ENCODE peak calls at places on chromosomes 11 and 22, in four cellular contexts. Q is thyroid gland, S is Panc1, G is heart left ventricle. H is an unnamed sample.

GRCh38 chr22:31734512-31734911 is 15.4 kb downstream of the PRR14L start:
- DNase-seq in G (no peak), S (no peak), Q (no peak), H (no peak)

GRCh38 chr11:8059571-8060011 is 21.4 kb upstream of the TUB start:
- DNase-seq in G (no peak), S (no peak), Q (peak; percentile 81), H (peak; percentile 75)

GRCh38 chr11:26187639-26188038 is 144.3 kb upstream of the ANO3 start:
- DNase-seq in S (no peak), G (no peak), Q (no peak), H (no peak)

GRCh38 chr22:28171135-28171534 is 252.1 kb upstream of the PITPNB start:
- DNase-seq in S (no peak), G (no peak), Q (peak; percentile 30), H (no peak)

GRCh38 chr11:28842716-28843115 is 734.5 kb downstream of the METTL15 start:
- DNase-seq in G (no peak), S (no peak), Q (no peak), H (no peak)

GRCh38 chr11:132772712-132773545 is 759.4 kb downstream of the OPCML start:
- DNase-seq in G (no peak), S (no peak), Q (no peak), H (no peak)

GRCh38 chr11:72793081-72793451 is 781 bp downstream of the STARD10 start:
- DNase-seq in S (no peak), Q (no peak), G (no peak), H (no peak)

GRCh38 chr11:17770048-17770652 is 35.6 kb downstream of the KCNC1 start:
- DNase-seq in Q (no peak), G (no peak), S (no peak), H (no peak)

GRCh38 chr11:6200975-6201374 is 2.0 kb downstream of the OR52W1 start:
- DNase-seq in Q (no peak), G (peak; percentile 63), S (no peak), H (no peak)

GRCh38 chr11:94132823-94133408 is 4.3 kb downstream of the PANX1 start:
- DNase-seq in G (no peak), Q (no peak), S (no peak), H (no peak)
- H3K27ac ChIP-seq in G (no peak overlapping the region), Q (no peak overlapping the region), S (no peak overlapping the region), H (peak overlapping the region; percentile 92)

GRCh38 chr11:133952199-133953190 is 4.3 kb downstream of the IGSF9B start:
- DNase-seq in Q (no peak), G (no peak), S (no peak), H (no peak)

GRCh38 chr11:133953999-133954398 is 2.8 kb downstream of the IGSF9B start:
- DNase-seq in Q (no peak), S (no peak), G (no peak), H (no peak)

GRCh38 chr11:133951484-133952198 is 5.1 kb downstream of the IGSF9B start:
- DNase-seq in G (peak; percentile 51), Q (peak; percentile 75), S (no peak), H (peak; percentile 90)

GRCh38 chr11:133955091-133955846 is 1.5 kb downstream of the IGSF9B start:
- DNase-seq in G (peak; percentile 90), S (no peak), Q (peak; percentile 64), H (peak; percentile 91)

GRCh38 chr11:133953571-133953970 is 3.2 kb downstream of the IGSF9B start:
- DNase-seq in G (no peak), Q (no peak), S (no peak), H (no peak)
- TF ChIP-seq CTCF in G (no peak), Q (no peak), S (no peak), H (no peak)

GRCh38 chr11:501683-502287 is 5.3 kb downstream of the RNH1 start:
- DNase-seq in S (no peak), G (no peak), Q (no peak), H (peak; percentile 71)

GRCh38 chr11:501001-501682 is 5.9 kb downstream of the RNH1 start:
- DNase-seq in Q (no peak), S (no peak), G (peak; percentile 79), H (peak; percentile 70)

GRCh38 chr11:504053-504993 is 2.7 kb downstream of the RNH1 start:
- DNase-seq in G (no peak), Q (peak; percentile 63), S (no peak), H (peak; percentile 78)

GRCh38 chr11:503179-503981 is 3.7 kb downstream of the RNH1 start:
- DNase-seq in Q (no peak), S (no peak), G (peak; percentile 66), H (peak; percentile 86)

DNA sequence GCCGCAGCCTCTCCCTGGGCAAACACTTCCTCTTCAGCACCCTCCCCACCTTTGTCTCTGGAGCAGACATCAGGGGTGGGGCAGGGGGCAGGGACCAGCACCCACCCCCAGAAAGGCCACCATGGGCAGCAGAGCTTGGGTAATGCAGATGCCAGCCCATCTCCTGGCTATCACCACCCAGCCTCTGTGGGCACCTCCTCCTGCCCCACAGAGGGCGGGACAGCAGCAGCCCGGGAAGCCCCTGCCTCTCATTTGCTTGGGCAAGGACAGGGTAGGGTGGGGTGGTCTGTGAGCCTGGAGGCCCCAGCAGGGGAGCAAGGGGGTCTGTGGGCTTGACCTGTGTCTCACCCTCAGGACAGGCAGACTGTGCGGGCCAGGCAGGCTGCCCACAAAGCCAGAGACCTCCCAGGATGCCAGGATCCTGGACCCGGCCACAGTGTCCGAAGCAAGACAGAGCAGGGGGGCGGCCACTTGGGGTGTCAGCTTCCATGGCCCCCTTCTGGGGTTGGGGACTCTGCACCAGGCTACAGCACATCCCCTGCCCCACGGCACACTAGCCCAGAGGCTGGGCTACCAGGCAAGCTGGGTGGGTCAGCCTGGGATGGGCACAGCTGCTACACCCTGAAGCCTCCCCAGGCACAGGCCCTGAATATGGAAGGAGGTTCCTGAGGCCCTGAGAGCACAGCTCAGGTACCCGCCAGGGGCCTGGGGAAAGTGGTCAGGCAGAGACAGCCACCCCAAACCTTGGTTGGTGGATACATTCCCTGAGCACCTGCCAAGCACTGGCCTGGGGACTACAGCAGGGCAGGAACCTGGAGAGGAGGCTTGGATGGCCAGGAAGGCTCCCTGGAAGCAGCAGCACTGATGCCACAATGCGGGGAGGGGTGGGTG is 4.5 kb downstream of the RNH1 start:
- DNase-seq in G (no peak), Q (no peak), S (no peak), H (peak; percentile 78)
- H3K27ac ChIP-seq in G (peak overlapping the region; percentile 81), Q (no peak overlapping the region), S (peak overlapping the region; percentile 48), H (no peak overlapping the region)

DNA sequence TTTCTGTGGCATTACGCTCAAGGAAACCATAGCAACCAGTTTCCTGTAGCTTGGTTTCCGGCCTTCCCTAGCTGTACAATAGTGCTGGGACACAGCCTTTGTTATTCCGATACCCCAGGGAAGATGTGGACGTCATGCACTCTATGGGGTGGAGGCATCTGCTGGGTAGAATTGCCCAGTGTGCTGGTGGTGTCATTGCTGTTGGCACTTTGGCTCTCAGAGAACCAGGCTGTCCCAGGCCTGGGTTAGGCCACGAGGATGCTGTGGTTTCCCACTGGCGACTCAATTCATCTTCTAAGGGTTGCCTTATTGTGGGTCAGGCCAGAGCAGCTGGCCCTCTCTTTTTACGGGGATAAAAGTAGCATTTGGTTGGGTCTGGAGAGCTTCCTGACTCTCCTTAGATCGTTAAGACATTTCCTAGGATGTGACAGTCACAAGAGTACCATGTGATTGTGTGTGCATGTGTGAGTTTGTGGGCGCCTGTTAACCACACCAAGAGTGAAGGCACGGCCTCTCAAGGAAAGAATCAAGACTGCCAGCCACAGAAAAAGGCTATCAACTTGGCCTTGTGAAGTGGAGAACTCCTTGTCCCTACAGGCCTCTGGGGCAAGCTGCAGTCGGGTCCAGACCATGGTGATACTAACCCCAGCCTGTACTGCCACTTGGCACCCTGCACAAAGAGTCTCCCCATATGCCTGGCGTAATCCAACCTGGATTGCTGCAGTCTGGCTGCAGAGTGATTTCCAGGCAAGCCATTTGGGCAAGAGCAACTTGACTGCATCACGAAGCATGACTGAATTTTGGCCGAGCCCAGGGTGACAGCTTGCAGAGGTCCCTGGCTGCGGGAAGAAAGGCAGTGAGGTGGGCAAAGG is 35.9 kb upstream of the NAV2 start:
- DNase-seq in G (peak; percentile 59), S (no peak), Q (peak; percentile 89), H (no peak)
- TF ChIP-seq CTCF in G (no peak), S (no peak), Q (no peak), H (no peak)

GRCh38 chr22:35919002-35919542 is 109.6 kb downstream of the RBFOX2 start:
- DNase-seq in G (no peak), Q (no peak), S (no peak), H (no peak)

GRCh38 chr22:35921777-35922176 is 106.8 kb downstream of the RBFOX2 start:
- DNase-seq in S (peak; percentile 77), G (peak; percentile 71), Q (peak; percentile 66), H (no peak)

GRCh38 chr22:35915477-35916013 is 113.1 kb downstream of the RBFOX2 start:
- DNase-seq in S (no peak), G (no peak), Q (peak; percentile 24), H (no peak)

GRCh38 chr22:35917651-35918050 is 111.0 kb downstream of the RBFOX2 start:
- DNase-seq in G (no peak), S (no peak), Q (no peak), H (no peak)

GRCh38 chr22:35918466-35918865 is 110.2 kb downstream of the RBFOX2 start:
- DNase-seq in G (no peak), Q (no peak), S (no peak), H (no peak)
- H3K27ac ChIP-seq in G (peak overlapping the region; percentile 57), Q (peak overlapping the region; percentile 13), S (no peak overlapping the region), H (no peak overlapping the region)

GRCh38 chr11:114062272-114062671 is 2.8 kb downstream of the ZBTB16 start:
- DNase-seq in G (no peak), S (no peak), Q (no peak), H (no peak)

GRCh38 chr11:114059984-114060401 is 482 bp downstream of the ZBTB16 start:
- DNase-seq in G (peak; percentile 42), Q (no peak), S (no peak), H (no peak)

GRCh38 chr11:114060402-114061052 is 1.0 kb downstream of the ZBTB16 start:
- DNase-seq in Q (peak; percentile 44), S (no peak), G (peak; percentile 50), H (no peak)

GRCh38 chr11:114059278-114059983 is at the start of gene ZBTB16:
- DNase-seq in S (no peak), Q (peak; percentile 90), G (peak; percentile 93), H (peak; percentile 94)

GRCh38 chr11:114061053-114062049 is 1.8 kb downstream of the ZBTB16 start:
- DNase-seq in S (no peak), G (peak; percentile 69), Q (peak; percentile 92), H (no peak)
- TF ChIP-seq CTCF in S (no peak), G (no peak), Q (no peak), H (no peak)

GRCh38 chr11:129373489-129373953 is 2.1 kb upstream of the BARX2 start:
- DNase-seq in Q (no peak), S (no peak), G (no peak), H (no peak)

GRCh38 chr11:129374081-129374992 is 1.3 kb upstream of the BARX2 start:
- DNase-seq in S (no peak), G (no peak), Q (no peak), H (no peak)

GRCh38 chr11:129376658-129377341 is 1.2 kb downstream of the BARX2 start:
- DNase-seq in Q (no peak), G (no peak), S (no peak), H (no peak)

GRCh38 chr11:129375731-129376657 is at the start of gene BARX2:
- DNase-seq in G (no peak), S (peak; percentile 35), Q (peak; percentile 49), H (no peak)

GRCh38 chr11:129374993-129375721 is 491 bp upstream of the BARX2 start:
- DNase-seq in S (no peak), G (no peak), Q (peak; percentile 27), H (no peak)
- H3K27ac ChIP-seq in S (peak overlapping the region; percentile 1), G (no peak overlapping the region), Q (no peak overlapping the region), H (no peak overlapping the region)